ENCODE peak calls at places on chromosomes 13 and 19, in nine cellular contexts. One of them, this sample, is unnamed. For H3K36me3, the result is how much of the 10 kb centered on the place peaks cover.

GRCh38 chr13:32150794-32151193 is 119.2 kb downstream of the FRY start:
- DNase-seq in naive thymus-derived CD4-positive, alpha-beta T cell: no peak
- DNase-seq in adipocyte: peak
- DNase-seq in Caco-2: no peak
- DNase-seq in thoracic aorta: no peak
- DNase-seq in BJ: peak
- DNase-seq in mucosa of descending colon: peak
- DNase-seq in heart right ventricle: peak
- DNase-seq in lower lobe of right lung: no peak
- DNase-seq in this sample: peak

GRCh38 chr13:86282450-86282849 is 483.2 kb upstream of the SLITRK6 start:
- DNase-seq in thoracic aorta: no peak
- DNase-seq in naive thymus-derived CD4-positive, alpha-beta T cell: no peak
- DNase-seq in Caco-2: no peak
- DNase-seq in mucosa of descending colon: no peak
- DNase-seq in heart right ventricle: no peak
- DNase-seq in adipocyte: no peak
- DNase-seq in lower lobe of right lung: no peak
- DNase-seq in BJ: no peak
- DNase-seq in this sample: no peak

GRCh38 chr19:46602392-46603194 is 1.5 kb downstream of the CALM3 start:
- DNase-seq in Caco-2: peak
- DNase-seq in lower lobe of right lung: no peak
- DNase-seq in BJ: no peak
- DNase-seq in heart right ventricle: no peak
- DNase-seq in adipocyte: peak
- DNase-seq in naive thymus-derived CD4-positive, alpha-beta T cell: no peak
- DNase-seq in mucosa of descending colon: peak
- DNase-seq in thoracic aorta: no peak
- DNase-seq in this sample: no peak

GRCh38 chr13:35711909-35712308 is 235.4 kb upstream of the MAB21L1 start:
- DNase-seq in heart right ventricle: no peak
- DNase-seq in thoracic aorta: no peak
- DNase-seq in naive thymus-derived CD4-positive, alpha-beta T cell: no peak
- DNase-seq in lower lobe of right lung: no peak
- DNase-seq in Caco-2: no peak
- DNase-seq in mucosa of descending colon: no peak
- DNase-seq in BJ: no peak
- DNase-seq in adipocyte: no peak
- DNase-seq in this sample: no peak

GRCh38 chr13:34037636-34038325 is 219.8 kb downstream of the RFC3 start:
- DNase-seq in Caco-2: no peak
- DNase-seq in lower lobe of right lung: no peak
- DNase-seq in heart right ventricle: no peak
- DNase-seq in BJ: no peak
- DNase-seq in adipocyte: no peak
- DNase-seq in thoracic aorta: no peak
- DNase-seq in naive thymus-derived CD4-positive, alpha-beta T cell: no peak
- DNase-seq in mucosa of descending colon: no peak
- DNase-seq in this sample: no peak

GRCh38 chr19:10871711-10872550 is 578 bp downstream of the CARM1 start:
- DNase-seq in adipocyte: peak
- DNase-seq in naive thymus-derived CD4-positive, alpha-beta T cell: peak
- DNase-seq in BJ: no peak
- DNase-seq in mucosa of descending colon: peak
- DNase-seq in Caco-2: no peak
- DNase-seq in lower lobe of right lung: peak
- DNase-seq in heart right ventricle: peak
- DNase-seq in thoracic aorta: no peak
- DNase-seq in this sample: peak

GRCh38 chr19:37778613-37779138 is 710 bp downstream of the ZNF573 start:
- DNase-seq in BJ: no peak
- DNase-seq in mucosa of descending colon: no peak
- DNase-seq in naive thymus-derived CD4-positive, alpha-beta T cell: no peak
- DNase-seq in adipocyte: peak
- DNase-seq in lower lobe of right lung: no peak
- DNase-seq in thoracic aorta: no peak
- DNase-seq in heart right ventricle: no peak
- DNase-seq in Caco-2: peak
- DNase-seq in this sample: no peak

GRCh38 chr19:19270749-19271571 is 2.1 kb downstream of the TM6SF2 start:
- DNase-seq in naive thymus-derived CD4-positive, alpha-beta T cell: no peak
- DNase-seq in adipocyte: no peak
- DNase-seq in heart right ventricle: no peak
- DNase-seq in BJ: no peak
- DNase-seq in lower lobe of right lung: no peak
- DNase-seq in mucosa of descending colon: no peak
- DNase-seq in thoracic aorta: no peak
- DNase-seq in Caco-2: no peak
- DNase-seq in this sample: no peak

GRCh38 chr19:38544569-38545315 is 73.0 kb downstream of the MAP4K1 start:
- DNase-seq in heart right ventricle: no peak
- DNase-seq in thoracic aorta: no peak
- DNase-seq in mucosa of descending colon: peak
- DNase-seq in adipocyte: peak
- DNase-seq in naive thymus-derived CD4-positive, alpha-beta T cell: no peak
- DNase-seq in Caco-2: no peak
- DNase-seq in BJ: no peak
- DNase-seq in lower lobe of right lung: peak
- DNase-seq in this sample: peak

GRCh38 chr13:46039421-46040036 is 13.0 kb downstream of the ZC3H13 start:
- DNase-seq in Caco-2: no peak
- DNase-seq in adipocyte: peak
- DNase-seq in lower lobe of right lung: no peak
- DNase-seq in mucosa of descending colon: no peak
- DNase-seq in naive thymus-derived CD4-positive, alpha-beta T cell: no peak
- DNase-seq in heart right ventricle: no peak
- DNase-seq in thoracic aorta: no peak
- DNase-seq in BJ: no peak
- DNase-seq in this sample: no peak

GRCh38 chr19:47095707-47096704 is 17.6 kb downstream of the ZC3H4 start:
- DNase-seq in Caco-2: peak
- DNase-seq in lower lobe of right lung: peak
- DNase-seq in naive thymus-derived CD4-positive, alpha-beta T cell: no peak
- DNase-seq in adipocyte: no peak
- DNase-seq in heart right ventricle: peak
- DNase-seq in thoracic aorta: no peak
- DNase-seq in BJ: no peak
- DNase-seq in mucosa of descending colon: peak
- DNase-seq in this sample: peak

GRCh38 chr19:15534957-15535864 is 26.9 kb downstream of the CYP4F22 start:
- DNase-seq in BJ: no peak
- DNase-seq in naive thymus-derived CD4-positive, alpha-beta T cell: no peak
- DNase-seq in adipocyte: no peak
- DNase-seq in mucosa of descending colon: no peak
- DNase-seq in heart right ventricle: no peak
- DNase-seq in Caco-2: no peak
- DNase-seq in lower lobe of right lung: no peak
- DNase-seq in thoracic aorta: no peak
- DNase-seq in this sample: no peak

GRCh38 chr19:48394331-48395169 is 1.1 kb downstream of the GRIN2D start:
- DNase-seq in Caco-2: no peak
- DNase-seq in heart right ventricle: no peak
- DNase-seq in BJ: no peak
- DNase-seq in lower lobe of right lung: no peak
- DNase-seq in thoracic aorta: no peak
- DNase-seq in mucosa of descending colon: no peak
- DNase-seq in adipocyte: no peak
- DNase-seq in naive thymus-derived CD4-positive, alpha-beta T cell: no peak
- DNase-seq in this sample: no peak

GRCh38 chr13:107324416-107325204 is 756.7 kb upstream of the ARGLU1 start:
- DNase-seq in thoracic aorta: no peak
- DNase-seq in BJ: no peak
- DNase-seq in Caco-2: no peak
- DNase-seq in mucosa of descending colon: no peak
- DNase-seq in adipocyte: no peak
- DNase-seq in lower lobe of right lung: no peak
- DNase-seq in heart right ventricle: no peak
- DNase-seq in naive thymus-derived CD4-positive, alpha-beta T cell: no peak
- DNase-seq in this sample: no peak

GRCh38 chr19:31271569-31271911 is 77.7 kb downstream of the TSHZ3 start:
- DNase-seq in adipocyte: no peak
- DNase-seq in thoracic aorta: no peak
- DNase-seq in Caco-2: no peak
- DNase-seq in naive thymus-derived CD4-positive, alpha-beta T cell: no peak
- DNase-seq in BJ: no peak
- DNase-seq in mucosa of descending colon: no peak
- DNase-seq in heart right ventricle: no peak
- DNase-seq in lower lobe of right lung: no peak
- DNase-seq in this sample: no peak

GRCh38 chr13:40664100-40665060 is 2.1 kb downstream of the FOXO1 start:
- DNase-seq in lower lobe of right lung: peak
- DNase-seq in BJ: no peak
- DNase-seq in mucosa of descending colon: peak
- DNase-seq in naive thymus-derived CD4-positive, alpha-beta T cell: peak
- DNase-seq in thoracic aorta: peak
- DNase-seq in adipocyte: peak
- DNase-seq in Caco-2: peak
- DNase-seq in heart right ventricle: peak
- DNase-seq in this sample: peak

GRCh38 chr13:106610511-106610910 is 42.6 kb upstream of the ARGLU1 start:
- DNase-seq in heart right ventricle: no peak
- DNase-seq in Caco-2: no peak
- DNase-seq in naive thymus-derived CD4-positive, alpha-beta T cell: no peak
- DNase-seq in adipocyte: peak
- DNase-seq in thoracic aorta: no peak
- DNase-seq in BJ: peak
- DNase-seq in lower lobe of right lung: no peak
- DNase-seq in mucosa of descending colon: no peak
- DNase-seq in this sample: no peak

GRCh38 chr13:86559915-86560314 is 760.7 kb upstream of the SLITRK6 start:
- DNase-seq in adipocyte: no peak
- DNase-seq in mucosa of descending colon: no peak
- DNase-seq in naive thymus-derived CD4-positive, alpha-beta T cell: no peak
- DNase-seq in BJ: no peak
- DNase-seq in thoracic aorta: no peak
- DNase-seq in Caco-2: no peak
- DNase-seq in heart right ventricle: no peak
- DNase-seq in lower lobe of right lung: no peak
- DNase-seq in this sample: no peak

GRCh38 chr13:81745391-81745790 is 1404.5 kb upstream of the SPRY2 start:
- DNase-seq in adipocyte: no peak
- DNase-seq in lower lobe of right lung: no peak
- DNase-seq in BJ: no peak
- DNase-seq in naive thymus-derived CD4-positive, alpha-beta T cell: no peak
- DNase-seq in thoracic aorta: no peak
- DNase-seq in Caco-2: no peak
- DNase-seq in heart right ventricle: no peak
- DNase-seq in mucosa of descending colon: no peak
- DNase-seq in this sample: no peak

GRCh38 chr13:114279146-114279545 is 2.3 kb upstream of the UPF3A start:
- DNase-seq in Caco-2: no peak
- DNase-seq in naive thymus-derived CD4-positive, alpha-beta T cell: no peak
- DNase-seq in mucosa of descending colon: no peak
- DNase-seq in heart right ventricle: no peak
- DNase-seq in BJ: no peak
- DNase-seq in adipocyte: no peak
- DNase-seq in thoracic aorta: no peak
- DNase-seq in lower lobe of right lung: no peak
- DNase-seq in this sample: no peak
- H3K36me3 ChIP-seq in Caco-2: under half
- H3K36me3 ChIP-seq in naive thymus-derived CD4-positive, alpha-beta T cell: under half
- H3K36me3 ChIP-seq in mucosa of descending colon: under half
- H3K36me3 ChIP-seq in heart right ventricle: under half
- H3K36me3 ChIP-seq in BJ: under half
- H3K36me3 ChIP-seq in adipocyte: under half
- H3K36me3 ChIP-seq in thoracic aorta: under half
- H3K36me3 ChIP-seq in lower lobe of right lung: under half
- H3K36me3 ChIP-seq in this sample: under half

GRCh38 chr13:51637852-51638496 is 53.7 kb downstream of the WDFY2 start:
- DNase-seq in adipocyte: no peak
- DNase-seq in heart right ventricle: no peak
- DNase-seq in thoracic aorta: no peak
- DNase-seq in naive thymus-derived CD4-positive, alpha-beta T cell: no peak
- DNase-seq in lower lobe of right lung: no peak
- DNase-seq in Caco-2: no peak
- DNase-seq in BJ: no peak
- DNase-seq in mucosa of descending colon: no peak
- DNase-seq in this sample: no peak
- H3K4me3 ChIP-seq in adipocyte: no peak
- H3K4me3 ChIP-seq in heart right ventricle: no peak
- H3K4me3 ChIP-seq in thoracic aorta: no peak
- H3K4me3 ChIP-seq in naive thymus-derived CD4-positive, alpha-beta T cell: no peak
- H3K4me3 ChIP-seq in lower lobe of right lung: no peak
- H3K4me3 ChIP-seq in Caco-2: no peak
- H3K4me3 ChIP-seq in BJ: no peak
- H3K4me3 ChIP-seq in mucosa of descending colon: no peak
- H3K4me3 ChIP-seq in this sample: no peak

DNA sequence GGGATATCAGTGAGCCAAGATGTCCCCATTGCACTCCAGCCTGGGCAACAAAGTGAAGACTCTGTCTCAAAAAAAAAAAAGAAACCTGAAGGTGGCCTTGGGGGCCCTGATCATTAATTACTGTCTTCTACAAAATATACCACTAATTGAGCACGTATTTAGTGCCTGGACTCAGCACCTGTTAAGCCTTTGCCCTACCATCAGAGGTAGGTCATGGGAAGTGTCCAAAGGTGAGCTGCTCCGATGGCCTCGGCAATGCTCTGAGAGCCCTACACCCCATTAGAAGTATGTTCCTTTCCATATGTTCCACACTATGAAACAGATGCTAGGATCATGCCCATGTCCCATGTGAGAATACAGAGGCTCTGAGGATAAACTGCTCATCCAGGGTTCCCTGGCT is 20.9 kb downstream of the NOSIP start:
- DNase-seq in mucosa of descending colon: no peak
- DNase-seq in heart right ventricle: no peak
- DNase-seq in thoracic aorta: no peak
- DNase-seq in lower lobe of right lung: no peak
- DNase-seq in naive thymus-derived CD4-positive, alpha-beta T cell: no peak
- DNase-seq in Caco-2: no peak
- DNase-seq in BJ: no peak
- DNase-seq in adipocyte: no peak
- DNase-seq in this sample: no peak
- H3K36me3 ChIP-seq in mucosa of descending colon: under half
- H3K36me3 ChIP-seq in heart right ventricle: under half
- H3K36me3 ChIP-seq in thoracic aorta: under half
- H3K36me3 ChIP-seq in lower lobe of right lung: half or more
- H3K36me3 ChIP-seq in naive thymus-derived CD4-positive, alpha-beta T cell: under half
- H3K36me3 ChIP-seq in Caco-2: under half
- H3K36me3 ChIP-seq in BJ: under half
- H3K36me3 ChIP-seq in adipocyte: half or more
- H3K36me3 ChIP-seq in this sample: under half

GRCh38 chr19:5632241-5632612 is 9.3 kb downstream of the SAFB start:
- DNase-seq in Caco-2: no peak
- DNase-seq in heart right ventricle: no peak
- DNase-seq in adipocyte: no peak
- DNase-seq in mucosa of descending colon: no peak
- DNase-seq in BJ: no peak
- DNase-seq in lower lobe of right lung: no peak
- DNase-seq in naive thymus-derived CD4-positive, alpha-beta T cell: no peak
- DNase-seq in thoracic aorta: no peak
- DNase-seq in this sample: no peak
- H3K4me3 ChIP-seq in Caco-2: no peak
- H3K4me3 ChIP-seq in heart right ventricle: no peak
- H3K4me3 ChIP-seq in adipocyte: peak
- H3K4me3 ChIP-seq in mucosa of descending colon: no peak
- H3K4me3 ChIP-seq in BJ: no peak
- H3K4me3 ChIP-seq in lower lobe of right lung: no peak
- H3K4me3 ChIP-seq in naive thymus-derived CD4-positive, alpha-beta T cell: no peak
- H3K4me3 ChIP-seq in thoracic aorta: peak
- H3K4me3 ChIP-seq in this sample: no peak

This sample was measured in left lung.